ENCODE peak calls at places on chromosomes 5 and 9, in six cellular contexts. Y is HepG2, L is NB4, B is A549, X is GM12878, C is K562. U is an unnamed sample.

GRCh38 chr5:149175346-149176113 is 34.2 kb downstream of the ABLIM3 start:
- DNase-seq in B (no peak), L (no peak), Y (no peak), C (no peak), X (no peak), U (no peak)

GRCh38 chr5:32360906-32361305 is 48.2 kb upstream of the MTMR12 start:
- DNase-seq in B (no peak), C (no peak), Y (no peak), X (no peak), L (no peak), U (no peak)

GRCh38 chr9:92525306-92525705 is 10.5 kb downstream of the ECM2 start:
- DNase-seq in C (no peak), X (no peak), Y (no peak), L (no peak), B (no peak), U (no peak)

GRCh38 chr5:159208508-159209437 is 580 bp downstream of the RNF145 start:
- DNase-seq in X (no peak), B (peak; percentile 46), Y (peak; percentile 9), L (peak; percentile 49), C (peak; percentile 58), U (peak; percentile 41)

GRCh38 chr5:72280655-72281069 is 39.4 kb downstream of the MRPS27 start:
- DNase-seq in Y (no peak), X (no peak), L (peak; percentile 35), C (peak; percentile 62), B (peak; percentile 63), U (peak; percentile 60)

GRCh38 chr9:112443636-112444035 is 43.0 kb upstream of the KIAA1958 start:
- DNase-seq in X (no peak), L (no peak), B (no peak), Y (no peak), C (no peak), U (no peak)

GRCh38 chr5:179264641-179265528 is 80.4 kb downstream of the ADAMTS2 start:
- DNase-seq in Y (peak; percentile 41), L (no peak), X (no peak), C (no peak), B (no peak), U (no peak)

GRCh38 chr9:21334603-21334968 is 618 bp downstream of the KLHL9 start:
- DNase-seq in B (peak; percentile 10), Y (peak; percentile 8), C (no peak), L (no peak), X (no peak), U (no peak)

GRCh38 chr5:34494111-34494755 is 161.9 kb upstream of the RAI14 start:
- DNase-seq in B (no peak), L (no peak), X (no peak), C (no peak), Y (no peak), U (peak; percentile 50)

GRCh38 chr9:129282308-129283211 is 104.5 kb upstream of the IER5L start:
- DNase-seq in X (no peak), L (peak; percentile 25), Y (peak; percentile 41), C (no peak), B (no peak), U (peak; percentile 20)

GRCh38 chr9:34562136-34562745 is 27.3 kb downstream of the CNTFR start:
- DNase-seq in B (peak; percentile 23), L (peak; percentile 62), X (no peak), Y (no peak), C (peak; percentile 19), U (no peak)

GRCh38 chr9:21030389-21031035 is 928 bp downstream of the HACD4 start:
- DNase-seq in C (no peak), B (peak; percentile 12), X (peak; percentile 52), Y (no peak), L (peak; percentile 90), U (peak; percentile 35)

GRCh38 chr5:93575466-93575865 is 5.6 kb downstream of the NR2F1-AS1 start:
- DNase-seq in X (no peak), Y (no peak), L (no peak), C (no peak), B (no peak), U (no peak)

GRCh38 chr5:88727705-88728313 is 155.2 kb downstream of the MEF2C start:
- DNase-seq in Y (no peak), C (peak; percentile 30), X (no peak), B (peak; percentile 23), L (peak; percentile 14), U (peak; percentile 37)

GRCh38 chr5:179152144-179152895 is 92.1 kb downstream of the ZNF354C start:
- DNase-seq in Y (no peak), X (no peak), L (no peak), C (no peak), B (no peak), U (no peak)

GRCh38 chr9:106945727-106946690 is 83.0 kb downstream of the ZNF462 start:
- DNase-seq in C (no peak), L (no peak), Y (no peak), X (no peak), B (no peak), U (peak; percentile 53)

GRCh38 chr5:54021413-54022155 is 288.8 kb downstream of the ARL15 start:
- DNase-seq in Y (no peak), X (no peak), C (peak; percentile 26), B (no peak), L (peak; percentile 66), U (peak; percentile 7)

GRCh38 chr9:91411096-91411771 is 12.4 kb downstream of the NFIL3 start:
- DNase-seq in L (peak; percentile 78), Y (no peak), X (no peak), C (no peak), B (no peak), U (peak; percentile 22)

GRCh38 chr5:38673671-38674071 is 117.2 kb upstream of the LIFR start:
- DNase-seq in L (no peak), B (peak; percentile 50), Y (peak; percentile 13), C (no peak), X (no peak), U (no peak)

GRCh38 chr5:58266402-58266801 is 193.5 kb downstream of the PLK2 start:
- DNase-seq in Y (no peak), L (no peak), C (no peak), X (no peak), B (peak; percentile 45), U (peak; percentile 69)

GRCh38 chr9:37262410-37262809 is 142.0 kb downstream of the ZCCHC7 start:
- DNase-seq in C (no peak), B (peak; percentile 47), L (peak; percentile 10), Y (no peak), X (no peak), U (peak; percentile 60)

GRCh38 chr5:170405822-170406221 is 16.7 kb upstream of the KCNMB1 start:
- DNase-seq in L (peak; percentile 29), Y (no peak), C (no peak), B (no peak), X (no peak), U (no peak)

GRCh38 chr9:96299823-96300222 is 2.2 kb downstream of the HSD17B3 start:
- DNase-seq in C (no peak), L (no peak), X (no peak), B (no peak), Y (no peak), U (no peak)

GRCh38 chr5:16740046-16740445 is 123.2 kb upstream of the RETREG1 start:
- DNase-seq in C (no peak), X (no peak), B (no peak), L (no peak), Y (no peak), U (no peak)

GRCh38 chr5:16741007-16741406 is 124.2 kb upstream of the RETREG1 start:
- DNase-seq in B (no peak), X (no peak), Y (peak; percentile 16), C (no peak), L (no peak), U (no peak)

GRCh38 chr5:16737620-16738364 is 121.0 kb upstream of the RETREG1 start:
- DNase-seq in X (no peak), B (no peak), Y (peak; percentile 52), C (no peak), L (no peak), U (no peak)

GRCh38 chr5:16742938-16743337 is 126.1 kb upstream of the RETREG1 start:
- DNase-seq in L (no peak), C (no peak), B (no peak), X (no peak), Y (peak; percentile 45), U (peak; percentile 50)

DNA sequence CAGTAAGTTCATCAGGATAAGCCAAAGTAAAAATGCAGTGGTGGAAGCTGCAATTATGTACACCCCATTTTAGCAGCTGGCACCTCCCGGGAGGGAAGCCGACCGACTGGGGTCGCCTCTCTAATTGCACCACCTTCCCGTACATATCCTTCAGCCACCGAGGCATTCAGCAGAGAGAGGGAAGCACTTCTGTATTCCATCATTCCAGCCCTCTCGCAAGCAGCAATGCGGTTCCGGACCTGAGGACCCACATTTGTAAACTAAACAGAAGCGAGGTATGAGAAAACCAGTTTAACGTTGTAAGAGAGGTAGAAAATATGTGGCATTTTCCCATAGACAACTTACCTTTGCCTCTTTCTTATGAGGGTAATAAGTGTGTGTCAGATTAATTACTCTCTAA is 123.7 kb upstream of the RETREG1 start:
- DNase-seq in L (no peak), X (no peak), C (no peak), Y (no peak), B (no peak), U (no peak)
- H3K4me3 ChIP-seq in L (no peak overlapping the region), X (no peak overlapping the region), C (no peak overlapping the region), Y (no peak overlapping the region), B (no peak overlapping the region), U (no peak overlapping the region)

GRCh38 chr5:2001300-2001699 is 118.6 kb upstream of the IRX4 start:
- DNase-seq in X (no peak), B (no peak), L (no peak), C (no peak), Y (no peak), U (no peak)
- TF ChIP-seq MYC in X (no peak), B (no peak), L (no peak), C (no peak), Y (no peak), U (no peak)

GRCh38 chr9:99185328-99185632 is 36.5 kb downstream of the ALG2 start:
- DNase-seq in Y (no peak), X (no peak), L (no peak), C (no peak), B (no peak), U (no peak)

GRCh38 chr9:99185904-99186303 is 35.8 kb downstream of the ALG2 start:
- DNase-seq in B (no peak), C (no peak), L (no peak), X (no peak), Y (no peak), U (no peak)

GRCh38 chr9:99184073-99184426 is 37.7 kb downstream of the ALG2 start:
- DNase-seq in C (no peak), X (no peak), B (no peak), Y (no peak), L (no peak), U (no peak)

GRCh38 chr9:99183616-99184015 is 38.1 kb downstream of the ALG2 start:
- DNase-seq in Y (no peak), L (no peak), B (no peak), C (no peak), X (no peak), U (no peak)

GRCh38 chr9:99184427-99185327 is 37.1 kb downstream of the ALG2 start:
- DNase-seq in Y (peak; percentile 80), X (peak; percentile 80), L (peak; percentile 82), C (peak; percentile 89), B (peak; percentile 84), U (peak; percentile 99)
- H3K4me3 ChIP-seq in Y (peak overlapping the region; percentile 74), X (no peak overlapping the region), L (no peak overlapping the region), C (no peak overlapping the region), B (peak overlapping the region; percentile 34), U (no peak overlapping the region)

GRCh38 chr5:162248107-162248713 is 180.6 kb downstream of the GABRG2 start:
- DNase-seq in B (peak; percentile 10), C (peak; percentile 4), X (no peak), L (peak; percentile 9), Y (peak; percentile 15), U (no peak)
- TF ChIP-seq MYC in B (no peak), C (no peak), X (no peak), L (no peak), Y (no peak), U (no peak)